ENCODE peak calls at places on chromosome 4, in six cellular contexts. One of them, this sample, is unnamed.

GRCh38 chr4:86506591-86506990 is 87.5 kb upstream of the PTPN13 start:
- DNase-seq in K562: no peak
- DNase-seq in GM12878: no peak
- DNase-seq in SK-N-SH: no peak
- DNase-seq in HepG2: no peak
- DNase-seq in H1: no peak
- DNase-seq in this sample: no peak

GRCh38 chr4:130172156-130172555 is 1076.2 kb downstream of the C4orf33 start:
- DNase-seq in K562: no peak
- DNase-seq in GM12878: no peak
- DNase-seq in SK-N-SH: no peak
- DNase-seq in HepG2: no peak
- DNase-seq in H1: no peak
- DNase-seq in this sample: no peak

GRCh38 chr4:113146876-113147358 is 97.5 kb downstream of the ANK2 start:
- DNase-seq in K562: no peak
- DNase-seq in GM12878: peak
- DNase-seq in SK-N-SH: no peak
- DNase-seq in HepG2: peak
- DNase-seq in H1: no peak
- DNase-seq in this sample: no peak

GRCh38 chr4:44145868-44146267 is 302.7 kb downstream of the KCTD8 start:
- DNase-seq in K562: no peak
- DNase-seq in GM12878: no peak
- DNase-seq in SK-N-SH: no peak
- DNase-seq in HepG2: no peak
- DNase-seq in H1: no peak
- DNase-seq in this sample: no peak

GRCh38 chr4:13750594-13750993 is 123.1 kb upstream of the BOD1L1 start:
- DNase-seq in K562: no peak
- DNase-seq in GM12878: no peak
- DNase-seq in SK-N-SH: no peak
- DNase-seq in HepG2: no peak
- DNase-seq in H1: no peak
- DNase-seq in this sample: no peak

GRCh38 chr4:3305610-3306371 is 13.0 kb downstream of the RGS12 start:
- DNase-seq in K562: peak
- DNase-seq in GM12878: no peak
- DNase-seq in SK-N-SH: no peak
- DNase-seq in HepG2: no peak
- DNase-seq in H1: no peak
- DNase-seq in this sample: no peak

GRCh38 chr4:88018471-88018870 is 11.0 kb downstream of the PKD2 start:
- DNase-seq in K562: no peak
- DNase-seq in GM12878: no peak
- DNase-seq in SK-N-SH: no peak
- DNase-seq in HepG2: no peak
- DNase-seq in H1: no peak
- DNase-seq in this sample: peak

GRCh38 chr4:186587416-186588018 is 32.1 kb upstream of the MTNR1A start:
- DNase-seq in K562: peak
- DNase-seq in GM12878: no peak
- DNase-seq in SK-N-SH: peak
- DNase-seq in HepG2: peak
- DNase-seq in H1: no peak
- DNase-seq in this sample: no peak

GRCh38 chr4:139819082-139819481 is 153.5 kb downstream of the MGST2 start:
- DNase-seq in K562: no peak
- DNase-seq in GM12878: no peak
- DNase-seq in SK-N-SH: no peak
- DNase-seq in HepG2: no peak
- DNase-seq in H1: no peak
- DNase-seq in this sample: no peak

GRCh38 chr4:173526724-173527102 is 3.3 kb downstream of the HAND2 start:
- DNase-seq in K562: no peak
- DNase-seq in GM12878: no peak
- DNase-seq in SK-N-SH: peak
- DNase-seq in HepG2: no peak
- DNase-seq in H1: no peak
- DNase-seq in this sample: no peak

GRCh38 chr4:118941799-118942198 is 53.1 kb downstream of the SYNPO2 start:
- DNase-seq in K562: no peak
- DNase-seq in GM12878: no peak
- DNase-seq in SK-N-SH: no peak
- DNase-seq in HepG2: no peak
- DNase-seq in H1: no peak
- DNase-seq in this sample: peak

GRCh38 chr4:64581422-64581821 is 172.2 kb upstream of the TECRL start:
- DNase-seq in K562: no peak
- DNase-seq in GM12878: no peak
- DNase-seq in SK-N-SH: no peak
- DNase-seq in HepG2: no peak
- DNase-seq in H1: no peak
- DNase-seq in this sample: no peak

GRCh38 chr4:143609492-143609891 is 91.0 kb downstream of the FREM3 start:
- DNase-seq in K562: no peak
- DNase-seq in GM12878: no peak
- DNase-seq in SK-N-SH: no peak
- DNase-seq in HepG2: no peak
- DNase-seq in H1: no peak
- DNase-seq in this sample: no peak

GRCh38 chr4:26859762-26860156 is 882 bp upstream of the STIM2 start:
- DNase-seq in K562: no peak
- DNase-seq in GM12878: no peak
- DNase-seq in SK-N-SH: no peak
- DNase-seq in HepG2: no peak
- DNase-seq in H1: no peak
- DNase-seq in this sample: no peak

GRCh38 chr4:1285790-1286553 is 3.7 kb upstream of the MAEA start:
- DNase-seq in K562: no peak
- DNase-seq in GM12878: no peak
- DNase-seq in SK-N-SH: no peak
- DNase-seq in HepG2: peak
- DNase-seq in H1: no peak
- DNase-seq in this sample: no peak

GRCh38 chr4:101419324-101420135 is 72.2 kb upstream of the PPP3CA start:
- DNase-seq in K562: no peak
- DNase-seq in GM12878: peak
- DNase-seq in SK-N-SH: no peak
- DNase-seq in HepG2: no peak
- DNase-seq in H1: no peak
- DNase-seq in this sample: peak

GRCh38 chr4:61500883-61501282 is 300.8 kb downstream of the ADGRL3 start:
- DNase-seq in K562: no peak
- DNase-seq in GM12878: no peak
- DNase-seq in SK-N-SH: no peak
- DNase-seq in HepG2: no peak
- DNase-seq in H1: no peak
- DNase-seq in this sample: no peak

GRCh38 chr4:8595237-8596087 is 2.9 kb downstream of the CPZ start:
- DNase-seq in K562: no peak
- DNase-seq in GM12878: no peak
- DNase-seq in SK-N-SH: no peak
- DNase-seq in HepG2: no peak
- DNase-seq in H1: no peak
- DNase-seq in this sample: no peak

GRCh38 chr4:90174622-90175023 is 47.4 kb downstream of the CCSER1 start:
- DNase-seq in K562: no peak
- DNase-seq in GM12878: no peak
- DNase-seq in SK-N-SH: no peak
- DNase-seq in HepG2: no peak
- DNase-seq in H1: no peak
- DNase-seq in this sample: no peak

GRCh38 chr4:89803036-89803435 is 33.9 kb downstream of the SNCA start:
- DNase-seq in K562: no peak
- DNase-seq in GM12878: no peak
- DNase-seq in SK-N-SH: no peak
- DNase-seq in HepG2: no peak
- DNase-seq in H1: no peak
- DNase-seq in this sample: no peak

GRCh38 chr4:16037901-16038300 is 45.9 kb downstream of the PROM1 start:
- DNase-seq in K562: no peak
- DNase-seq in GM12878: no peak
- DNase-seq in SK-N-SH: no peak
- DNase-seq in HepG2: no peak
- DNase-seq in H1: no peak
- DNase-seq in this sample: no peak

GRCh38 chr4:152972821-152973613 is 36.9 kb downstream of the FHDC1 start:
- DNase-seq in K562: no peak
- DNase-seq in GM12878: no peak
- DNase-seq in SK-N-SH: no peak
- DNase-seq in HepG2: no peak
- DNase-seq in H1: no peak
- DNase-seq in this sample: no peak

GRCh38 chr4:40306203-40306602 is 28.9 kb upstream of the CHRNA9 start:
- DNase-seq in K562: no peak
- DNase-seq in GM12878: no peak
- DNase-seq in SK-N-SH: no peak
- DNase-seq in HepG2: no peak
- DNase-seq in H1: no peak
- DNase-seq in this sample: no peak

GRCh38 chr4:76013540-76013939 is 6.2 kb upstream of the CXCL9 start:
- DNase-seq in K562: no peak
- DNase-seq in GM12878: no peak
- DNase-seq in SK-N-SH: no peak
- DNase-seq in HepG2: no peak
- DNase-seq in H1: no peak
- DNase-seq in this sample: no peak

GRCh38 chr4:111632752-111633151 is 512.5 kb upstream of the FAM241A start:
- DNase-seq in K562: no peak
- DNase-seq in GM12878: no peak
- DNase-seq in SK-N-SH: no peak
- DNase-seq in HepG2: no peak
- DNase-seq in H1: no peak
- DNase-seq in this sample: no peak

GRCh38 chr4:10643600-10644425 is 40.8 kb downstream of the CLNK start:
- DNase-seq in K562: no peak
- DNase-seq in GM12878: no peak
- DNase-seq in SK-N-SH: no peak
- DNase-seq in HepG2: no peak
- DNase-seq in H1: no peak
- DNase-seq in this sample: no peak

GRCh38 chr4:122632396-122633143 is 11.7 kb upstream of the IL21 start:
- DNase-seq in K562: no peak
- DNase-seq in GM12878: peak
- DNase-seq in SK-N-SH: no peak
- DNase-seq in HepG2: no peak
- DNase-seq in H1: no peak
- DNase-seq in this sample: no peak

GRCh38 chr4:1194028-1194900 is 21.9 kb upstream of the SPON2 start:
- DNase-seq in K562: no peak
- DNase-seq in GM12878: no peak
- DNase-seq in SK-N-SH: peak
- DNase-seq in HepG2: no peak
- DNase-seq in H1: no peak
- DNase-seq in this sample: no peak

GRCh38 chr4:95835672-95836071 is 4.2 kb upstream of the PDHA2 start:
- DNase-seq in K562: peak
- DNase-seq in GM12878: no peak
- DNase-seq in SK-N-SH: peak
- DNase-seq in HepG2: no peak
- DNase-seq in H1: no peak
- DNase-seq in this sample: peak

GRCh38 chr4:56786955-56787354 is 34.5 kb downstream of the SPINK2 start:
- DNase-seq in K562: no peak
- DNase-seq in GM12878: no peak
- DNase-seq in SK-N-SH: peak
- DNase-seq in HepG2: no peak
- DNase-seq in H1: no peak
- DNase-seq in this sample: no peak

GRCh38 chr4:150164055-150164454 is 85.8 kb downstream of the DCLK2 start:
- DNase-seq in K562: no peak
- DNase-seq in GM12878: no peak
- DNase-seq in SK-N-SH: peak
- DNase-seq in HepG2: no peak
- DNase-seq in H1: no peak
- DNase-seq in this sample: no peak

DNA sequence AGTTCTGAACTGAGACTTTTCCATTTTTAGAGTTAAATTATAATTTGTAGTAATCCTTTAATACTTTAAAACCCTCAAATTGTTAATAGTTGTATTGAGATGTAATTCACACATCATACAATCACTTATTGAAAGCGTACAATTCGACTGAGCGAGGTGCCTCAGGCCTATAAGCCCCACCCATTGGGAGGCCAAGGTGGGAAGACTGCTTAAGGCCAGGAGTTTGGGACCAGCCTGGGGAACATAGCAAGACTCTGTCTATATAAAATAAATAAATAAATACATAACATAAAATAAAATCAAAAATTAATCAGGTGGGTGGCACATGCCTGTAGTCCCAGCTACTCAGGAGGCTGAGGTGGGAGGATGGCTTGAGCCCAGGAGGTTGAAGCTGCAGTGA is 70.3 kb downstream of the RWDD4 start:
- DNase-seq in K562: no peak
- DNase-seq in GM12878: no peak
- DNase-seq in SK-N-SH: no peak
- DNase-seq in HepG2: no peak
- DNase-seq in H1: no peak
- DNase-seq in this sample: no peak
- H3K27ac ChIP-seq in K562: no peak
- H3K27ac ChIP-seq in GM12878: no peak
- H3K27ac ChIP-seq in SK-N-SH: no peak
- H3K27ac ChIP-seq in HepG2: no peak
- H3K27ac ChIP-seq in H1: no peak
- H3K27ac ChIP-seq in this sample: no peak

GRCh38 chr4:6746721-6747689 is 31.0 kb downstream of the BLOC1S4 start:
- DNase-seq in K562: no peak
- DNase-seq in GM12878: no peak
- DNase-seq in SK-N-SH: no peak
- DNase-seq in HepG2: no peak
- DNase-seq in H1: no peak
- DNase-seq in this sample: no peak
- TF ChIP-seq GABPA in K562: no peak
- TF ChIP-seq GABPA in GM12878: no peak
- TF ChIP-seq GABPA in SK-N-SH: no peak
- TF ChIP-seq GABPA in HepG2: no peak
- TF ChIP-seq GABPA in H1: no peak
- TF ChIP-seq GABPA in this sample: no peak

GRCh38 chr4:77050962-77051361 is 24.8 kb downstream of the CCNI start:
- DNase-seq in K562: no peak
- DNase-seq in GM12878: no peak
- DNase-seq in SK-N-SH: no peak
- DNase-seq in HepG2: no peak
- DNase-seq in H1: no peak
- DNase-seq in this sample: no peak
- H3K27ac ChIP-seq in K562: no peak
- H3K27ac ChIP-seq in GM12878: no peak
- H3K27ac ChIP-seq in SK-N-SH: peak
- H3K27ac ChIP-seq in HepG2: no peak
- H3K27ac ChIP-seq in H1: no peak
- H3K27ac ChIP-seq in this sample: no peak

DNA sequence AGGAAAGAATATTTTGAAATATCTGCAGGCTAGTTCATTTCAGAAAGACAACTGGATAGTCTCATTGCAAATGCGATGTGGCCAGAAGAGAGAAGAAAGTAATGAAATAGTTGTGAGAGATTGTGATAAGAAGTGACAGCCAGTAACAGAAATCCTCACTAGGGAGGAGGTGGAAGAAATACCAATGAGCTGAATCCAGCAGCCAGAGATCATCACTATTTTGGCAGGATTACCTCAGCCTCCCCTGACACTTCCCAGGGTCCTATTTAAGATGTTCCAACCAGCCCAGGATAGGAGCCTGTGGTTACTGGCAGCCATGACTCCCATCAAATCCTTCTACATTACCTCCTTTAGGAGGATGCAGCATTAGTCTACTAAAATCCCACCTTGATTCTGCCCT is 76.7 kb upstream of the ARHGAP24 start:
- DNase-seq in K562: no peak
- DNase-seq in GM12878: no peak
- DNase-seq in SK-N-SH: no peak
- DNase-seq in HepG2: no peak
- DNase-seq in H1: no peak
- DNase-seq in this sample: no peak
- TF ChIP-seq GABPA in K562: no peak
- TF ChIP-seq GABPA in GM12878: no peak
- TF ChIP-seq GABPA in SK-N-SH: no peak
- TF ChIP-seq GABPA in HepG2: no peak
- TF ChIP-seq GABPA in H1: no peak
- TF ChIP-seq GABPA in this sample: no peak

This sample was measured in HL-60.